ENCODE peak calls at places on chromosome 14, in six cellular contexts. N is cardiac muscle cell, G is AG09309, C is astrocyte of the spinal cord, F is choroid plexus epithelial cell, Y is endothelial cell. Z is an unnamed sample.

GRCh38 chr14:53237488-53237887 is 84.4 kb upstream of the DDHD1 start:
- DNase-seq in N (no peak), G (no peak), C (no peak), F (no peak), Y (no peak), Z (no peak)

GRCh38 chr14:24411468-24412454 is 13.0 kb downstream of the NYNRIN start:
- DNase-seq in N (peak), G (peak), C (peak), F (peak), Y (peak), Z (no peak)

GRCh38 chr14:21096438-21096837 is 2.0 kb downstream of the ZNF219 start:
- DNase-seq in N (no peak), G (no peak), C (no peak), F (no peak), Y (no peak), Z (no peak)

GRCh38 chr14:73877790-73878189 is 8.9 kb upstream of the ZNF410 start:
- DNase-seq in N (no peak), G (no peak), C (no peak), F (no peak), Y (no peak), Z (no peak)

GRCh38 chr14:68794856-68795601 is 2.2 kb upstream of the ZFP36L1 start:
- DNase-seq in N (no peak), G (peak), C (peak), F (peak), Y (no peak), Z (peak)

GRCh38 chr14:52790756-52791203 is 627 bp downstream of the GNPNAT1 start:
- DNase-seq in N (no peak), G (no peak), C (peak), F (no peak), Y (no peak), Z (peak)

GRCh38 chr14:47008732-47009131 is 357.2 kb upstream of the RPL10L start:
- DNase-seq in N (no peak), G (no peak), C (no peak), F (no peak), Y (no peak), Z (no peak)

GRCh38 chr14:26730929-26731618 is 133.2 kb upstream of the NOVA1 start:
- DNase-seq in N (peak), G (no peak), C (no peak), F (peak), Y (peak), Z (peak)

GRCh38 chr14:85590784-85591183 is 60.8 kb downstream of the FLRT2 start:
- DNase-seq in N (no peak), G (no peak), C (no peak), F (peak), Y (no peak), Z (no peak)

GRCh38 chr14:101733211-101733610 is 28.3 kb upstream of the PPP2R5C start:
- DNase-seq in N (no peak), G (peak), C (peak), F (peak), Y (no peak), Z (no peak)

GRCh38 chr14:55028476-55028875 is 1.4 kb downstream of the SOCS4 start:
- DNase-seq in N (no peak), G (no peak), C (no peak), F (no peak), Y (no peak), Z (no peak)

GRCh38 chr14:55025948-55026347 is 951 bp downstream of the WDHD1 start:
- DNase-seq in N (no peak), G (no peak), C (no peak), F (no peak), Y (no peak), Z (no peak)

GRCh38 chr14:55026441-55026792 is 482 bp downstream of the WDHD1 start:
- DNase-seq in N (no peak), G (no peak), C (no peak), F (no peak), Y (no peak), Z (no peak)

GRCh38 chr14:55028066-55028465 is 1.0 kb downstream of the SOCS4 start:
- DNase-seq in N (peak), G (no peak), C (no peak), F (no peak), Y (no peak), Z (no peak)

DNA sequence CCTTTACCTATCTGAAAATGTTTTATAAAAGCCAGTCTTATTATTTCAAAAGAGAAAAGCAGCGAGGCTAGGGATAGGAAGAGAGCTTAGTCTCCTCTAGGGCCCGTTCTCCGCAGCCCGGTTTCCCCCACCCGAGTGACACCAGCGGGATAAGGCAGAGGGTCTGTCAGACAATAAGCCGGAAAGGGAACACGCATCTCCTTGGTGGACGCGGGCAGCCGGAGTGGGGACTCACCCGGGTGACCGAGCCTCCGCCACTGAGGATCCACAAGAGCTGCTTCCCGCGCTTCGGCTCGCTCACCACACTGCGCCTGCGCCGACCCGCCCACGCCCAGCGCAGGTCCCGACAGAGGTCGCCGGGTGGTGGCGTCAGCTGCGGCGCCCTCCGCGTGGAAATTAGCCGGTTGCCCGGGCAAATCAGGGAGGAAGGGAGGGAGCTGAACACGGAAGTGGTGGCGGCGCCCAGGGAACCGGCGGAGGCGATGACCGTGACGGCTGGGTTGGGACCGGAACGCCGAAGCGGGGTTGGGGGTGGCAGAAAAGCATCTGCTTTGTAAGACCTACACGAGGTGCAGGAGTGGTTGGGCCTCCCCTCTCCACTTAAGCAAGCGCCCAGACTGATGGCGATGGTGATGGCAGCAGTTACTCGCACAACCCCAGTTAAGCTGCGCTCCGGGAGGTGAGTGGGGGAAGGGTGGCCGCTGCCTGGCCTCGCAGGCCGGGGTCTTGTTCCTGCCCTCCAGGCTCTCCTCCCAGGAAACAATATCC is at the start of the genes SOCS4 and WDHD1:
- DNase-seq in N (peak), G (peak), C (peak), F (peak), Y (peak), Z (peak)
- TF ChIP-seq CTCF in N (no peak), G (peak), C (no peak), F (peak), Y (no peak), Z (no peak)

GRCh38 chr14:54814076-54814475 is 88.5 kb downstream of the GCH1 start:
- DNase-seq in N (no peak), G (no peak), C (no peak), F (no peak), Y (no peak), Z (no peak)
- TF ChIP-seq CTCF in N (no peak), G (peak), C (peak), F (peak), Y (peak), Z (peak)

DNA sequence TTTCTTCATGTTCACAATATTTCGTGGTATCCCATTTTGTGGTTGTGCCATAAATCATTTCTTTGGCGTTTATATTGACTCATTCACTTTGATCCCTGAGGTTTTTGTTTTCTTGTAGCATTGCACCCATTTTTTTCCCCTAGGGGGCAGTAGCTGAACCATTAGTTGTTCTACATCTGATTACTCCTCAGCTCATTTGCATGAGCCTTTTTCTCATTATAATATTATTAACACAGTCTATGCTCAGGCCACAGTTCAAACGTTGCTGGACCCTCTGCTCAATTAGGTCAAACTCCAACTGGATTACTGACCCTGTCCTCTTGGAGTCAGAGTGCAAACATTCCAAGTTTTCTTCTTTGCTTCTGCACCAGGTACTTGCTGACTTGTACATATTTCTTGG is 475.4 kb upstream of the SEL1L start:
- DNase-seq in N (no peak), G (no peak), C (no peak), F (no peak), Y (no peak), Z (peak)
- TF ChIP-seq CTCF in N (peak), G (no peak), C (no peak), F (no peak), Y (peak), Z (peak)

GRCh38 chr14:104795781-104796681 is 483 bp upstream of the AKT1 start:
- DNase-seq in N (peak), G (no peak), C (no peak), F (peak), Y (peak), Z (peak)

GRCh38 chr14:104796682-104797081 is 1.1 kb upstream of the AKT1 start:
- DNase-seq in N (no peak), G (no peak), C (no peak), F (no peak), Y (no peak), Z (no peak)

GRCh38 chr14:104798300-104799238 is 2.3 kb upstream of the ZBTB42 start:
- DNase-seq in N (no peak), G (no peak), C (no peak), F (no peak), Y (no peak), Z (no peak)

GRCh38 chr14:104799239-104799599 is 1.7 kb upstream of the ZBTB42 start:
- DNase-seq in N (no peak), G (no peak), C (no peak), F (no peak), Y (no peak), Z (no peak)

GRCh38 chr14:104797112-104798044 is 1.8 kb upstream of the AKT1 start:
- DNase-seq in N (peak), G (no peak), C (no peak), F (no peak), Y (no peak), Z (peak)
- TF ChIP-seq CTCF in N (no peak), G (no peak), C (no peak), F (no peak), Y (no peak), Z (no peak)